ENCODE peak calls at places on chromosomes 6 and 20, in five cellular contexts. D, G, C, N and X are unnamed samples.

GRCh38 chr20:1330075-1330830 is 1.3 kb upstream of the SDCBP2 start:
- DNase-seq in D (peak), G (no peak), C (peak), N (no peak), X (no peak)

GRCh38 chr6:163668061-163668426 is 253.5 kb downstream of the QKI start:
- DNase-seq in D (no peak), G (no peak), C (no peak), N (no peak), X (no peak)

GRCh38 chr6:130008236-130008873 is 10.0 kb upstream of the L3MBTL3 start:
- DNase-seq in D (no peak), G (no peak), C (no peak), N (no peak), X (no peak)

GRCh38 chr6:111952821-111953535 is 79.7 kb upstream of the FYN start:
- DNase-seq in D (no peak), G (peak), C (peak), N (no peak), X (no peak)

GRCh38 chr20:21702553-21703467 is 2.7 kb upstream of the PAX1 start:
- DNase-seq in D (peak), G (peak), C (peak), N (peak), X (no peak)

GRCh38 chr6:157905590-157906337 is 75.9 kb upstream of the SYNJ2 start:
- DNase-seq in D (no peak), G (no peak), C (no peak), N (no peak), X (no peak)

GRCh38 chr6:22873531-22874136 is 304.3 kb downstream of the HDGFL1 start:
- DNase-seq in D (no peak), G (peak), C (no peak), N (peak), X (peak)

GRCh38 chr6:17983712-17984111 is 3.7 kb downstream of the KIF13A start:
- DNase-seq in D (no peak), G (no peak), C (no peak), N (no peak), X (no peak)

GRCh38 chr6:1911476-1911875 is 301.8 kb downstream of the FOXC1 start:
- DNase-seq in D (no peak), G (no peak), C (no peak), N (no peak), X (no peak)

GRCh38 chr20:8215516-8215915 is 83.5 kb downstream of the PLCB1 start:
- DNase-seq in D (no peak), G (peak), C (no peak), N (peak), X (peak)

GRCh38 chr6:157861814-157862213 is 38.8 kb downstream of the SNX9 start:
- DNase-seq in D (no peak), G (peak), C (no peak), N (peak), X (peak)

GRCh38 chr6:33787954-33788693 is 806 bp downstream of the LEMD2 start:
- DNase-seq in D (peak), G (peak), C (peak), N (peak), X (peak)

GRCh38 chr6:137811121-137811911 is 55.7 kb upstream of the TNFAIP3 start:
- DNase-seq in D (peak), G (peak), C (peak), N (peak), X (peak)
- H3K4me2 ChIP-seq in D (peak), G (peak), C (peak), N (no peak), X (peak)

DNA sequence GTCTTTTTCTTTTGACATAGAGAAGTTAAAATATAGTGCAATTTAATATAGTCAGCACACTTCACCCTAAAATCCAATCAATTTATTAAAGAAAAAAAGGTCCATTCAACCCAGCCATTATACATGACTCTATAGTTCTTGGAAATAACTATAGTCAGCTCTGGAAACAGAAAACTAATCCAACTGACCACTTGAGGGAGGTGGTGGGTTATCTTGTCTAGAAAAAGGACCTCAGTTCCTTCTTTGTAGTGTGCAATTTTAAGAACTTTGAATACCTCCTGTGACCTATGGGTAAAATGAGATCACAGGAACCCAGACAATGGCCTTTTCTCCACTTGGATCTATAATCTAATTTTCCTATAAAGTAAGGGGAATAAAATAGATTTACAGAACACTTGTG is 163.6 kb upstream of the CENPW start:
- DNase-seq in D (no peak), G (peak), C (no peak), N (peak), X (no peak)
- TF ChIP-seq CTCF in D (peak), G (no peak), C (peak), N (no peak), X (peak)

GRCh38 chr20:25985597-25985996 is 288.9 kb upstream of the ZNF337 start:
- DNase-seq in D (no peak), G (no peak), C (no peak), N (no peak), X (no peak)

GRCh38 chr20:25991051-25991755 is 294.6 kb upstream of the ZNF337 start:
- DNase-seq in D (no peak), G (no peak), C (no peak), N (no peak), X (no peak)

GRCh38 chr20:25984933-25985332 is 288.3 kb upstream of the ZNF337 start:
- DNase-seq in D (no peak), G (peak), C (no peak), N (no peak), X (no peak)

GRCh38 chr20:25989196-25989595 is 292.5 kb upstream of the ZNF337 start:
- DNase-seq in D (no peak), G (no peak), C (no peak), N (no peak), X (no peak)

DNA sequence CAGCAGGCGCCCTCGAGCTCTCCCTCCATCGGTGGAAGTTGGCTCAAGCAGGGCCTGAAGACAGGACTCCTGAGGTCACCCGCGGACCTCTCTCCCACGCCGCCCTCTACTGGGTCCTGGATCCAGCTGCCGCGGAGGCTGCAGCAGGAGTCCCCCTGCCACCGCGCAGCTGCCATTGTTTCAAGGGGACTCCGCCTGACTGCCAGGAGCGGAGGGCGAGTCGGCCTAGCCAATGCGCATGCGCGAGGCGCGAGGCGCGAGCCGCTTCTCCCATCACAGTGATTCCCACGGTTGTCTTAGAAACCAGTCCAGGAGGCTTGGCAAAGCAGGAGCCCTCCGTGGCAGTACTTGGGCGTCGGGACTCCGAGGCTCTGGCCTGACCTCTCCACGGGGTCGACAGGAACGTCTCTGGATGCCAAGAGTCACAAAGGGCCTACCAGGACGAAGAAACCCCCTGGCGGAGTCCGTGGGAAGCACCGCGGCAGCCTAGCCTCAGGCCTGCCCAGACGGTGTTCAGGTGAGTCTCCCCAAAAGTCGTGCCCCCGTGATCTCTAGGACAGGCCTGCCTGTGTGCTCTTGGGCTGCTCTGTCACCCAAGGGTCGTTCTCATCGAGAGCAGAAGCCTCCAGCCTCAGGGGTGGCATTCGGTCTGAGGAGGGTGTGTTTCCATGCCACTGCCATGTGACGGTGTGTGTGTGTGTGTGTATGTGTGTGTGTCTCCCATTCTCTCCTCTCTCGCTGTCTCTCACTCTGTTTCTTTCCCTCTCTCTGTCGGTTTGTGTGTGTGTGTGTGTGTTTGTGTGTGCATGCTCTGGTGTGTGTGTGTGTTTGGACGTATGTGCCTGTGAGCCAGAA is 290.6 kb upstream of the ZNF337 start:
- DNase-seq in D (peak), G (peak), C (peak), N (peak), X (no peak)
- H3K4me2 ChIP-seq in D (peak), G (peak), C (no peak), N (peak), X (peak)

DNA sequence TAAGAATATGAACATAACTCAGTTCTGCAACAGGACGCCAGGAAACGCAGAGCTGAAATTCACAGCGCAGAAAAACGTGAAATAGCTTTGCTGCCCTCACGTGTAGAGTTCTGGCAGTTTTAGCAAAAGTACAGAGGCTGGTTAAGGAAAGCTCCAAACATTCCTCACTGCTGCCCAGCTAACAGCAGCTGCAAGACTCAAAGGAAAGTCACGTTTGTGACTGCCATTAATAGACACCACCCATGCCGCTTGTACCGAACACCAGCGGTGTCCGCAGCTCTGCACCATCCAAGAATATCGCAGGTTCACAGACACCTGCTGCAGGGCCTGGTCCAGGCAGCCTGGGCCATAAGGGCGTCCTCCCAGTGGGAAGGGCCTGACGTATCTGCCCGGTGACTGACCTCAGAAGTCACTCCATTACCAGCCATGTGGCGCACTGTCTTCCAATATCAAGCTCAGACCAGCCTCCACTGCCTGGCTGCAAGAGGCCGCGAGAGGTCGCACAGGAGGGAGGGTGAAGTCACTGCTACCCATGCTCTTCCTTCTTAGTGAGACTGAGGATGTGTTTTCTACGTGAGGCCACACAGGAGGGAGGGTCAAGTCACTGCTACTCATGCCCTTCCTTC is 61.4 kb downstream of the WDR27 start:
- DNase-seq in D (no peak), G (peak), C (no peak), N (no peak), X (no peak)
- TF ChIP-seq CTCF in D (no peak), G (peak), C (no peak), N (peak), X (no peak)

GRCh38 chr6:144248470-144249301 is 36.4 kb upstream of the UTRN start:
- DNase-seq in D (peak), G (peak), C (no peak), N (peak), X (peak)
- H3K4me2 ChIP-seq in D (peak), G (peak), C (no peak), N (peak), X (peak)

GRCh38 chr6:146892283-146892612 is 293.5 kb downstream of the ADGB start:
- DNase-seq in D (no peak), G (no peak), C (no peak), N (no peak), X (no peak)

GRCh38 chr6:146891615-146892265 is 293.0 kb downstream of the ADGB start:
- DNase-seq in D (no peak), G (peak), C (no peak), N (peak), X (peak)

GRCh38 chr6:146889303-146889702 is 290.5 kb downstream of the ADGB start:
- DNase-seq in D (no peak), G (no peak), C (no peak), N (no peak), X (no peak)

GRCh38 chr6:146890172-146890571 is 291.4 kb downstream of the ADGB start:
- DNase-seq in D (no peak), G (no peak), C (no peak), N (no peak), X (no peak)

DNA sequence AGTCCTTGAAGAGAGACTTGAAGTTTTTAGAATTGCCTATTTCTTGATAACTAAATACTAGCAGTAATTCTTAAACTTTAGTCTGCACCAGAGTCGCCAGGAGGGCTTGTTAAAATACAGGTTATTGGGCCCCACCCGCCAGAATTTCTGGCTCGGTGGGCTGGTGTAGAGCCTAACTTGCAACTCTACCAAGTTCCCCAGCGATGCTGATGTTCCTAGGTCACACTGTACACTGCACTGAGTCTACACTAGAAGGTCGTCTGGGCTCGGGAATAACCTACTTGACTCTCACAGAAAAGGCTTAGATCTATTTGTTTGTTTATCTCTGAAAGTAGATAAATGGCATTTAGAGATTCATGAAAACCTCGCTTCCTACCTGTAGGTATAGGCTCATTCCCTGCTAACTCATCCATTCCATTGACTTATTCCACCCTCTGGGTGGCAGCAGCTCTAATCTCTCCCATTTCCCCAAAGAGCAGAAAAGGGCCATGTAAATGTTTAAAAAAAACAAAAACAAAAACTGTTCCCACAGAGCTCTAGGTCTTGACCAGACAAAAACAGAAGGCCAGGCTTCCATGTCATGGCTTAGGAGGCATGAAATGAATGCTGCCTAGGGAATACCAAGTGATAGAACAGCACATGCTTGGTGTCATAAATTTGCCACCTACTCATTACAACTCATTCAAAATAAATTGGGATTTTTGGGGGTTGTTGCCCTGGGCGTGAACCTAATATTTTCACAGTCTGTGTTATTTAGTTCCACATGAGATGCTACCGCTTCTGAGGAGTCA is 292.1 kb downstream of the ADGB start:
- DNase-seq in D (no peak), G (no peak), C (no peak), N (peak), X (peak)
- TF ChIP-seq CTCF in D (peak), G (no peak), C (no peak), N (no peak), X (no peak)

GRCh38 chr6:80540700-80541099 is 434.2 kb downstream of the BCKDHB start:
- DNase-seq in D (no peak), G (peak), C (no peak), N (peak), X (no peak)
- H3K4me2 ChIP-seq in D (no peak), G (no peak), C (peak), N (no peak), X (peak)

GRCh38 chr6:160163425-160163824 is 41.8 kb downstream of the SLC22A1 start:
- DNase-seq in D (no peak), G (no peak), C (no peak), N (no peak), X (no peak)

GRCh38 chr6:160161647-160161986 is 40.0 kb downstream of the SLC22A1 start:
- DNase-seq in D (no peak), G (no peak), C (no peak), N (no peak), X (no peak)

GRCh38 chr6:160160929-160161646 is 39.5 kb downstream of the SLC22A1 start:
- DNase-seq in D (no peak), G (no peak), C (no peak), N (no peak), X (no peak)

GRCh38 chr6:160162167-160162566 is 40.6 kb downstream of the SLC22A1 start:
- DNase-seq in D (no peak), G (no peak), C (no peak), N (no peak), X (no peak)

GRCh38 chr6:160160450-160160849 is 38.8 kb downstream of the SLC22A1 start:
- DNase-seq in D (peak), G (peak), C (no peak), N (no peak), X (no peak)
- TF ChIP-seq CTCF in D (peak), G (peak), C (no peak), N (no peak), X (peak)

DNA sequence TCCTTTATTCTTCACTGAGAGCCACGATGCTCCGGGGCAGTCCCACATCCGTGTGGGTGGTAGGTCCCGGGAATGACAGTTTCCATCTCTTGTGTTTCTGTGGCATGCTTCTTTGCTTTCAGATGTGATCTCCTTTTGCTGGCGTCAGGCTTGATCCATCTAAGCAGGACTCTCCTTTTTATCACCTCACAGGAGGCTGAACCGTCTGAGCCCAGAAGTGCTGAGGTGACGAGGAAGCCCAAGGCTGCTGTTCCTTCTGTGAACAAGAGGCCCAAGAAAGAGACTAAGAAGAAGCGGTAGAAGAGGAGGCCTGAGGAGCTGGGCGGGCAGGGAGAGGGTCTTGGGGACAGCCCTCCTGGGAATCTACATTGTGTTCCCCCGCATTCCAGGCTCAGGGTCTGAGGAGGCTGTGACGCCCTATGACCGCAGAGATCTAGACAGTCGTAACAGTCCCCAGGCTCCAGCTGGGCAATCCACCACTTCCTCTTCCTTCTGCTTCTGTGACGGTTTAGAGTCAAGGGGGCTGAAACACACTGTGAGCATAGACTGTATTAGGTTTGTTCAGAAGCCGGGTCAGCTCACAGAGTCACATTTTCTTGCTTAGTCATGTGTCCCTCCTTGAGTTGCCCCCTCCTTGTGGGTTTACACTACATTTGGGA is 26.8 kb downstream of the MANBAL start:
- DNase-seq in D (no peak), G (no peak), C (no peak), N (no peak), X (no peak)
- H3K4me2 ChIP-seq in D (no peak), G (no peak), C (no peak), N (no peak), X (no peak)

DNA sequence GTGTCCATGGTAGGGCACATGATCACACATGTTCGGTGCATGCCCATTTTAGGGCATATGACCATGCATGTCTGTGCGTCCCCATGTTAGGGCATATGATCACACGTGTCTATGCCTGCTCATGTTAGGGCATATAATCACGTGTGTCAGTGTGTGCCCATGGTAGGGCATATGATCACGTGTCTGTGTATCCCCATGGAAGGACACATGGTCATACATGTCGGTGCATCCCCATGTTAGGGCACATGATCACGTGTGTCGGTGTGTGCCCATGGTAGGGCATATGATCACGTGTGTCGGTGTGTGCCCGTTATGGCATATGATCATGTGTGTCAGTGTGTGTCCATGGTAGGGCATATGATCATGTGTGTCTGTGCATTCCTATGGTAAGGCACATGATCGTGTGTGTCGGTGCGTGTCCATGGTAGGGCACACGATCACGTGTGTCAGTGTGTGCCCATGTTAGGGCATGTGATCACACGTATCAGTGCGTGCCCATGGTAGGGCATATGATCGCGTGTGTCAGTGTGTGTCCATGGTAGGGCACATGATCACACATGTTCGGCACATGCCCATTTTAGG is 30.6 kb downstream of the YTHDF1 start:
- DNase-seq in D (no peak), G (no peak), C (no peak), N (no peak), X (no peak)
- TF ChIP-seq CTCF in D (no peak), G (no peak), C (no peak), N (no peak), X (no peak)